ENCODE peak calls at places on chromosomes 12 and 14, in four cellular contexts. N is iPS-NIHi11, R is pons, X is GM13977. S is an unnamed sample.

GRCh38 chr14:50659327-50659974 is 8.7 kb downstream of the SAV1 start:
- DNase-seq in N (no peak), R (no peak), X (no peak), S (no peak)

GRCh38 chr12:55707841-55708694 is at the start of gene ITGA7:
- DNase-seq in N (peak), R (no peak), X (peak), S (peak)

GRCh38 chr12:21642707-21643389 is 14.8 kb downstream of the LDHB start:
- DNase-seq in N (no peak), R (no peak), X (no peak), S (no peak)

GRCh38 chr12:108236366-108236765 is 102.7 kb downstream of the CMKLR1 start:
- DNase-seq in N (no peak), R (no peak), X (no peak), S (no peak)

GRCh38 chr14:61638595-61639391 is 56.5 kb upstream of the HIF1A start:
- DNase-seq in N (no peak), R (no peak), X (no peak), S (no peak)

GRCh38 chr12:57834086-57834876 is 12.2 kb downstream of the CTDSP2 start:
- DNase-seq in N (no peak), R (no peak), X (no peak), S (no peak)

GRCh38 chr12:6613015-6613775 is 6.0 kb upstream of the CHD4 start:
- DNase-seq in N (peak), R (peak), X (peak), S (no peak)

GRCh38 chr14:76309572-76310551 is 66.1 kb upstream of the ESRRB start:
- DNase-seq in N (peak), R (no peak), X (no peak), S (no peak)

GRCh38 chr14:21093769-21094681 is 4.4 kb downstream of the ZNF219 start:
- DNase-seq in N (no peak), R (peak), X (peak), S (no peak)

GRCh38 chr14:43790681-43791080 is 716.4 kb downstream of the FSCB start:
- DNase-seq in N (no peak), R (no peak), X (no peak), S (no peak)

GRCh38 chr14:98888281-98888680 is 383.7 kb downstream of the BCL11B start:
- DNase-seq in N (no peak), R (no peak), X (no peak), S (no peak)

GRCh38 chr14:23047042-23047634 is 5.1 kb downstream of the PSMB11 start:
- DNase-seq in N (no peak), R (no peak), X (no peak), S (no peak)

GRCh38 chr12:89213747-89214146 is 138.6 kb downstream of the DUSP6 start:
- DNase-seq in N (no peak), R (no peak), X (no peak), S (no peak)

GRCh38 chr12:24212496-24212895 is 263.0 kb upstream of the SOX5 start:
- DNase-seq in N (no peak), R (no peak), X (no peak), S (no peak)

GRCh38 chr14:63896278-63896720 is 43.5 kb downstream of the SYNE2 start:
- DNase-seq in N (peak), R (peak), X (no peak), S (no peak)

GRCh38 chr12:105820407-105821140 is 318.2 kb downstream of the NUAK1 start:
- DNase-seq in N (no peak), R (peak), X (no peak), S (no peak)

GRCh38 chr14:62162998-62163589 is 400.9 kb downstream of the SNAPC1 start:
- DNase-seq in N (peak), R (peak), X (peak), S (no peak)

GRCh38 chr14:49622022-49622607 is 1.5 kb downstream of the MGAT2 start:
- DNase-seq in N (no peak), R (no peak), X (no peak), S (no peak)

S was measured in activated CD4-positive, alpha-beta T cell treated with anti-CD3 and anti-CD28 coated beads for 1 hour.